ENCODE peak calls at places on chromosome 19, in six cellular contexts. N is mammary epithelial cell, L is GM23248, A is colonic mucosa, I is GM12878, E is MM.1S. Q is an unnamed sample.

GRCh38 chr19:56405062-56405461 is 930 bp downstream of the ZNF583 start:
- DNase-seq in N (no peak), L (no peak), A (no peak), I (no peak), E (no peak), Q (no peak)

GRCh38 chr19:31154021-31154420 is 195.2 kb downstream of the TSHZ3 start:
- DNase-seq in N (peak; percentile 95), L (peak; percentile 24), A (no peak), I (no peak), E (no peak), Q (no peak)

GRCh38 chr19:38685666-38686529 is 38.4 kb downstream of the ACTN4 start:
- DNase-seq in N (peak; percentile 70), L (peak; percentile 78), A (no peak), I (no peak), E (peak; percentile 76), Q (no peak)

GRCh38 chr19:40416918-40417713 is 3.9 kb upstream of the PRX start:
- DNase-seq in N (peak; percentile 55), L (peak; percentile 50), A (no peak), I (no peak), E (no peak), Q (no peak)

GRCh38 chr19:54248016-54248601 is 5.5 kb upstream of the LILRA6 start:
- DNase-seq in N (no peak), L (peak; percentile 37), A (no peak), I (no peak), E (peak; percentile 69), Q (no peak)

GRCh38 chr19:5436101-5436947 is 18.9 kb upstream of the ZNRF4 start:
- DNase-seq in N (no peak), L (peak; percentile 90), A (no peak), I (no peak), E (no peak), Q (no peak)

GRCh38 chr19:3324405-3324856 is 42.0 kb upstream of the NFIC start:
- DNase-seq in N (no peak), L (no peak), A (peak; percentile 78), I (no peak), E (peak; percentile 44), Q (no peak)

GRCh38 chr19:52638601-52639000 is 446 bp upstream of the ZNF83 start:
- DNase-seq in N (no peak), L (peak; percentile 79), A (no peak), I (no peak), E (no peak), Q (no peak)

GRCh38 chr19:56174086-56174485 is 1.7 kb upstream of the GALP start:
- DNase-seq in N (no peak), L (no peak), A (no peak), I (no peak), E (no peak), Q (no peak)

GRCh38 chr19:6424190-6424938 is at the start of gene KHSRP:
- DNase-seq in N (no peak), L (peak; percentile 42), A (no peak), I (no peak), E (peak; percentile 13), Q (no peak)

GRCh38 chr19:46634045-46634655 is 1.9 kb downstream of the GNG8 start:
- DNase-seq in N (peak; percentile 85), L (peak; percentile 93), A (peak; percentile 97), I (no peak), E (peak; percentile 89), Q (no peak)

GRCh38 chr19:46637224-46637623 is 1.2 kb upstream of the GNG8 start:
- DNase-seq in N (no peak), L (no peak), A (no peak), I (no peak), E (no peak), Q (no peak)

GRCh38 chr19:46634656-46635218 is 1.3 kb downstream of the GNG8 start:
- DNase-seq in N (no peak), L (no peak), A (no peak), I (no peak), E (no peak), Q (no peak)

GRCh38 chr19:46633130-46633529 is 2.9 kb downstream of the GNG8 start:
- DNase-seq in N (no peak), L (no peak), A (no peak), I (no peak), E (no peak), Q (no peak)

DNA sequence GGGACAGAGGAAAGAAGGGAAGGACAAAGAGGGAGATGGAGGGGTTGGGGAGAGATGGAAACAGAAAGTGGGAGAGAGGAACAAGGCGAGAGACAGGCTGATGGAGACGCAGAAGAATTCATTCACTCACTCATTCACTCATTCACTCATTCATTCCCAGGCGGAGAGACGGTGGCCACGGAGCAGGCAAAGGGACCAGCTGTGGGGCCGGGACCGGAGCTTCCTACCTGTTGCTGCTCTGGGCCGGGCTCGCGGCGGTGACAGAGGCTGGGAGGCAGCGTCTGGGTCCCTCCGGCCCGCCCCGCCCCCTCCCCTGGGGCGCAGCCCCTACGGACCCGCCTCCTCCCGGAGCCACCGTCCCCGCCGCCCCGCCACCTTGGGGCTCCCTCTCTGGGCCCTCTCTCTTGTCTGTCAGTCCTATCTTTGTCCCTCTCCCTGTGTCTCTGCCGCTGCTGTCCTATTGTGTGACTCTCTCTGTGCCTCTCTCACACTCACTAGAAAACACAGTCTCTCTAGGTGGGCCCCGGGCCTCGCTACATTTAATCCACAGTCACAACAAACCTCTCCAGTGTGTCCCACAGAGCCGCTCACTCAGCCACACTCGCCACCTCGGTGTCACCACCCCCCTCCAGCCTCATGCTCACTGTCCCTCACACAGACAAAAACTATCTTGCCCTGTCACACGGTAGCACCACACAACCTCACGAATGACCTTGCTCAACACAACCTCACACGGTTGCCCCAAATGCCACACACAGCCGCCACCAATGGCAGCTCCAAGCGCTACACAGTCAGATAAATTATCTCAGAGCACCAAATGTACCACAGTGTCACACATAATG is at the start of gene GNG8:
- DNase-seq in N (no peak), L (no peak), A (no peak), I (no peak), E (no peak), Q (no peak)
- H3K9ac ChIP-seq in N (no peak within 1 kb of the TSS), L (no peak within 1 kb of the TSS), A (no peak within 1 kb of the TSS), I (no peak within 1 kb of the TSS), E (no peak within 1 kb of the TSS), Q (no peak within 1 kb of the TSS)

GRCh38 chr19:911197-912033 is 1.6 kb downstream of the R3HDM4 start:
- DNase-seq in N (no peak), L (no peak), A (no peak), I (no peak), E (no peak), Q (no peak)

GRCh38 chr19:916645-917322 is 349 bp upstream of the KISS1R start:
- DNase-seq in N (no peak), L (no peak), A (no peak), I (no peak), E (no peak), Q (no peak)

GRCh38 chr19:913080-913748 is at the start of gene R3HDM4:
- DNase-seq in N (peak; percentile 49), L (peak; percentile 83), A (peak; percentile 86), I (no peak), E (peak; percentile 79), Q (no peak)

GRCh38 chr19:917323-918151 is at the start of gene KISS1R:
- DNase-seq in N (no peak), L (peak; percentile 54), A (no peak), I (no peak), E (no peak), Q (no peak)

DNA sequence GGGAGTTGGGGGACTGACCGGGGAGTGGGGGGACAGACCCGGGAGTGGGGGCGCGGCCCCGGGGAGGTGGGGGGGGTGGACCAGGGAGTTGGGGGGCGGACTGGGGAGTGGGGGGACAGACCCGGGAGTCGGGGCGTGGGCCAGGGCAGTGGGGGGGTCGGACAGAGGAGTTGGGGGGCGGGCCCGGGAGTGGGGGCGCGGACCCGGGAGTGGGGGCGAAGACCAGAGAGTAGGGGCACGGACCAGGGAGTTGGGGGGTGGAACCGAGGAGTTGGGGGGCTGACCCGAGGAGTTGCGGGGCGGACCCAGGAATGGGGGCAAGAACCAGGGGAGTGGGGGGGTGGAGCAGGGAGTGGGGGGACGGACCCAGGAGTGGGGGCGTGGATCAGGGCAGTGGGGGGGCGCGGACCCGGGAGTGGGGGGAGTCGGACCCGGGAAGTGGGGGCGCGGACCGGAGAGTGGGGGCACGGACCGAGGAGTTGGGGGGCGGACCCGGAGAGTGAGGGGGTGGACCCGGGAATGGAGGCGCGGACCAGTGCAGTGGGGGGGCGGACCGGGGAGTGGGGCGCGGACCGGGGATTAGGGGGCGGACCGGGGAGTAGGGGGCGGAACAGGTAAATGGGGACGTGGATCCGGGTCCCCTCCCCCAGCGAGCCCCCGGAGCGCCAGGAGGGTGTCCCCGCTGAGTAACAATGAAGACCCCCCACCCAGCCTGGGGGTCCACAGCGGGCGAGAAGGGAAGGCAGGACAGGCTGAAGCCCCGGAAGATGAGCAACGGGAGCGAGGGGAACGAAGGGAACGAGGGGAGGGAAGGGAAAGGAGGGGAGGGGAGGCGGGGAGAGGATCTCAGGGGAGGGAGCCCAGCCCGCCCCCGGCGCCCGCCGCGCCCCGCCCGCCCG is 589 bp downstream of the R3HDM4 start:
- DNase-seq in N (peak; percentile 36), L (peak; percentile 24), A (no peak), I (no peak), E (no peak), Q (no peak)
- H3K9ac ChIP-seq in N (peak overlapping the region; percentile 69), L (peak overlapping the region; percentile 93), A (peak overlapping the region; percentile 79), I (peak overlapping the region; percentile 89), E (peak overlapping the region; percentile 70), Q (peak overlapping the region; percentile 78)

DNA sequence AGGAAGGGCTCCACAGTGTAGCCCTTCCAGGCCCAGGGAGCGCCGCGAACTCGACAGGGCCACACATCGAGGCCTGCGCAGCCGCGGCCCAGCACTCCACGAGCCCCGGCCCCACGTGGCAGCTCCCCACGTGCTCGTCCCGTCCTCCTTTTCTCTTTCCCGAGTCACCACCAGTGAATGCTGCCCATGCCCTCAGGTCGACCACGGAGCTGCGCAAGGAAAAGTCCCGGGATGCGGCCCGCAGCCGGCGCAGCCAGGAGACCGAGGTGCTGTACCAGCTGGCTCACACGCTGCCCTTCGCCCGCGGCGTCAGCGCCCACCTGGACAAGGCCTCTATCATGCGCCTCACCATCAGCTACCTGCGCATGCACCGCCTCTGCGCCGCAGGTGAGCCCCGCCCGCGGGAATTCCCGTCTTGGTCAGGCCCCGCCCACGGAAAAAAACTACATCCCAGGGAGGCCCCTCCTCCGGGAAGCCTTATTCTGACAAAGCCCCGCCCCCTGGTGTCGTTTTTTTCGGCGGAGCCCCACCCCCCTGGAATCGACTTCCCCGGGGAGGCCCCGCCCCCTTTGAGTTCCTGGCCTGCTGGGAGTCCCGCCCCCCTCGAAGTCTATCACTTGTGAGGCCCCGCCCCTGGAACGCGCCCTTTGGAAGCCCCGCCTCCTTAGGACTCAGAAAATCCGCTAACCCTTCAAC is 7.0 kb downstream of the HIF3A start:
- DNase-seq in N (peak; percentile 43), L (peak; percentile 47), A (peak; percentile 98), I (no peak), E (no peak), Q (no peak)
- H3K9ac ChIP-seq in N (no peak overlapping the region), L (no peak overlapping the region), A (peak overlapping the region; percentile 51), I (no peak overlapping the region), E (no peak overlapping the region), Q (no peak overlapping the region)

GRCh38 chr19:49773663-49774305 is 7.0 kb downstream of the AP2A1 start:
- DNase-seq in N (no peak), L (no peak), A (no peak), I (no peak), E (no peak), Q (no peak)

GRCh38 chr19:49772850-49773432 is 6.1 kb downstream of the AP2A1 start:
- DNase-seq in N (no peak), L (no peak), A (no peak), I (no peak), E (no peak), Q (no peak)

GRCh38 chr19:49774969-49775368 is 8.2 kb downstream of the AP2A1 start:
- DNase-seq in N (no peak), L (no peak), A (no peak), I (no peak), E (no peak), Q (no peak)

GRCh38 chr19:49776371-49776764 is 9.6 kb downstream of the AP2A1 start:
- DNase-seq in N (no peak), L (no peak), A (no peak), I (no peak), E (no peak), Q (no peak)

GRCh38 chr19:49775742-49776370 is 9.1 kb downstream of the AP2A1 start:
- DNase-seq in N (no peak), L (no peak), A (no peak), I (no peak), E (no peak), Q (no peak)
- H3K9ac ChIP-seq in N (no peak overlapping the region), L (no peak overlapping the region), A (no peak overlapping the region), I (no peak overlapping the region), E (no peak overlapping the region), Q (no peak overlapping the region)

Q was measured in SK-N-MC.